ENCODE peak calls at places on chromosomes 2 and 18, in five cellular contexts. X, O, A, M and Y are unnamed samples.

GRCh38 chr2:207473203-207473865 is 56.4 kb upstream of the CREB1 start:
- DNase-seq in O (peak; percentile 86), X (peak; percentile 85), A (no peak), M (peak; percentile 92), Y (peak; percentile 60)

GRCh38 chr2:163407296-163407695 is 328.5 kb downstream of the FIGN start:
- DNase-seq in A (no peak), M (no peak), X (peak; percentile 3), O (peak; percentile 0), Y (peak; percentile 68)

GRCh38 chr2:33001823-33002222 is 55.1 kb downstream of the LTBP1 start:
- DNase-seq in X (no peak), M (no peak), A (no peak), O (no peak), Y (no peak)

GRCh38 chr2:26752636-26753035 is 11.4 kb upstream of the SLC35F6 start:
- DNase-seq in O (no peak), M (no peak), X (peak; percentile 58), A (no peak), Y (no peak)

GRCh38 chr18:55488473-55488872 is 99.5 kb downstream of the TCF4 start:
- DNase-seq in O (no peak), X (no peak), A (no peak), M (peak; percentile 82), Y (no peak)

GRCh38 chr2:217835931-217836881 is 166.6 kb downstream of the TNS1 start:
- DNase-seq in O (peak; percentile 70), M (no peak), X (peak; percentile 91), A (peak; percentile 54), Y (no peak)

GRCh38 chr18:77127769-77128671 is 4.6 kb downstream of the MBP start:
- DNase-seq in A (peak; percentile 99), O (peak; percentile 86), M (peak; percentile 67), X (peak; percentile 96), Y (peak; percentile 100)

GRCh38 chr2:100121124-100121718 is 21.2 kb downstream of the AFF3 start:
- DNase-seq in A (no peak), X (no peak), O (no peak), M (no peak), Y (peak; percentile 33)

GRCh38 chr2:222038086-222038802 is 260.6 kb downstream of the PAX3 start:
- DNase-seq in O (no peak), X (peak; percentile 19), M (peak; percentile 28), A (no peak), Y (peak; percentile 7)

GRCh38 chr2:224611938-224612337 is 26.8 kb upstream of the CUL3 start:
- DNase-seq in X (no peak), A (no peak), O (no peak), M (no peak), Y (no peak)

GRCh38 chr18:12827588-12827987 is 56.4 kb downstream of the PTPN2 start:
- DNase-seq in M (no peak), A (no peak), X (no peak), O (no peak), Y (no peak)

GRCh38 chr18:63890950-63891304 is 3.4 kb downstream of the SERPINB2 start:
- DNase-seq in M (no peak), O (no peak), A (no peak), X (peak; percentile 65), Y (peak; percentile 23)

GRCh38 chr18:2906522-2907458 is 60.0 kb downstream of the EMILIN2 start:
- DNase-seq in A (peak; percentile 39), O (no peak), M (peak; percentile 59), X (peak; percentile 43), Y (no peak)

GRCh38 chr2:190413421-190413820 is 5.3 kb downstream of the MFSD6 start:
- DNase-seq in X (no peak), A (no peak), O (no peak), M (no peak), Y (no peak)

GRCh38 chr18:24924066-24924716 is 427.8 kb downstream of the ZNF521 start:
- DNase-seq in M (no peak), A (no peak), O (no peak), X (no peak), Y (no peak)

GRCh38 chr2:234050455-234051135 is at the start of gene SPP2:
- DNase-seq in X (no peak), A (no peak), M (no peak), O (no peak), Y (no peak)

GRCh38 chr2:44450806-44451205 is 89.1 kb downstream of the CAMKMT start:
- DNase-seq in O (no peak), X (peak; percentile 5), M (no peak), A (no peak), Y (no peak)

GRCh38 chr2:188333751-188334524 is 42.3 kb downstream of the GULP1 start:
- DNase-seq in O (no peak), X (peak; percentile 16), A (no peak), M (no peak), Y (no peak)

GRCh38 chr18:45764000-45764686 is 40.2 kb downstream of the SLC14A1 start:
- DNase-seq in X (peak; percentile 68), M (no peak), A (no peak), O (no peak), Y (no peak)

GRCh38 chr2:7355781-7356180 is 438.6 kb downstream of the RNF144A start:
- DNase-seq in O (no peak), A (no peak), M (no peak), X (no peak), Y (no peak)

GRCh38 chr2:27807476-27807875 is 36.0 kb downstream of the MRPL33 start:
- DNase-seq in X (peak; percentile 45), A (no peak), O (peak; percentile 28), M (no peak), Y (no peak)

GRCh38 chr2:43230481-43230880 is 4.1 kb upstream of the ZFP36L2 start:
- DNase-seq in X (no peak), A (no peak), M (no peak), O (no peak), Y (no peak)

GRCh38 chr2:17830053-17831034 is 14.1 kb downstream of the MSGN1 start:
- DNase-seq in A (peak; percentile 16), O (peak; percentile 79), X (peak; percentile 70), M (peak; percentile 74), Y (peak; percentile 35)

GRCh38 chr2:161729-162128 is 102.1 kb downstream of the SH3YL1 start:
- DNase-seq in X (no peak), M (no peak), A (no peak), O (no peak), Y (no peak)

GRCh38 chr2:170255971-170256370 is 78.0 kb downstream of the MYO3B start:
- DNase-seq in O (no peak), A (no peak), M (no peak), X (peak; percentile 51), Y (no peak)

GRCh38 chr2:120323214-120323613 is 22.7 kb upstream of the INHBB start:
- DNase-seq in M (no peak), A (no peak), O (no peak), X (peak; percentile 54), Y (no peak)

GRCh38 chr2:237647176-237648015 is 20.0 kb downstream of the LRRFIP1 start:
- DNase-seq in X (no peak), A (no peak), O (no peak), M (no peak), Y (no peak)

GRCh38 chr2:178197791-178198190 is 3.5 kb downstream of the OSBPL6 start:
- DNase-seq in M (no peak), X (no peak), O (no peak), A (no peak), Y (no peak)

GRCh38 chr2:69253893-69254292 is 133.1 kb downstream of the GFPT1 start:
- DNase-seq in O (peak; percentile 100), X (peak; percentile 97), A (no peak), M (no peak), Y (peak; percentile 52)

GRCh38 chr2:230932556-230933511 is 7.8 kb upstream of the GPR55 start:
- DNase-seq in M (no peak), X (peak; percentile 42), O (no peak), A (no peak), Y (no peak)

GRCh38 chr2:7473135-7473771 is 556.0 kb downstream of the RNF144A start:
- DNase-seq in O (no peak), M (no peak), X (no peak), A (no peak), Y (no peak)

GRCh38 chr2:48588745-48589144 is 28.9 kb upstream of the GTF2A1L start:
- DNase-seq in X (no peak), O (no peak), M (no peak), A (no peak), Y (no peak)

GRCh38 chr2:238104071-238104511 is 4.0 kb downstream of the ESPNL start:
- DNase-seq in X (no peak), A (no peak), M (no peak), O (no peak), Y (no peak)

GRCh38 chr2:19250906-19251305 is 107.5 kb downstream of the OSR1 start:
- DNase-seq in M (no peak), O (no peak), X (no peak), A (no peak), Y (no peak)

GRCh38 chr2:17975401-17975800 is 96.9 kb downstream of the KCNS3 start:
- DNase-seq in X (no peak), O (no peak), A (no peak), M (no peak), Y (no peak)

GRCh38 chr2:9782197-9782719 is 61.0 kb upstream of the TAF1B start:
- DNase-seq in A (no peak), O (no peak), X (no peak), M (no peak), Y (no peak)

GRCh38 chr18:596288-596881 is 403 bp upstream of the CLUL1 start:
- DNase-seq in X (peak; percentile 20), M (peak; percentile 66), A (peak; percentile 13), O (no peak), Y (peak; percentile 27)